ENCODE peak calls at places on chromosomes 3 and 15, in eight cellular contexts. I is naive thymus-derived CD4-positive, alpha-beta T cell; T is lung; V is kidney; S is transverse colon; D is HFF-Myc; W is keratinocyte; B is GM06990. G is an unnamed sample.

GRCh38 chr3:79886204-79886603 is 118.4 kb upstream of the ROBO1 start:
- DNase-seq in I (no peak), T (no peak), V (no peak), S (no peak), D (no peak), W (no peak), B (no peak), G (no peak)

GRCh38 chr15:75673426-75674247 is 25.9 kb downstream of the SNX33 start:
- DNase-seq in I (no peak), T (peak; percentile 66), V (peak; percentile 92), S (peak; percentile 65), D (no peak), W (no peak), B (no peak), G (no peak)

GRCh38 chr3:128009952-128010846 is 42.0 kb upstream of the SEC61A1 start:
- DNase-seq in I (no peak), T (no peak), V (no peak), S (no peak), D (no peak), W (no peak), B (no peak), G (peak; percentile 7)

GRCh38 chr3:47629770-47630169 is 51.1 kb upstream of the CSPG5 start:
- DNase-seq in I (no peak), T (no peak), V (no peak), S (no peak), D (no peak), W (no peak), B (no peak), G (no peak)

GRCh38 chr15:68057758-68058157 is 3.6 kb downstream of the PIAS1 start:
- DNase-seq in I (no peak), T (no peak), V (no peak), S (no peak), D (no peak), W (no peak), B (no peak), G (no peak)

GRCh38 chr3:171095063-171095462 is 68.5 kb upstream of the SLC2A2 start:
- DNase-seq in I (no peak), T (no peak), V (no peak), S (no peak), D (no peak), W (no peak), B (no peak), G (no peak)

GRCh38 chr3:52670621-52671521 is 14.8 kb downstream of the PBRM1 start:
- DNase-seq in I (no peak), T (peak; percentile 33), V (no peak), S (no peak), D (peak; percentile 99), W (peak; percentile 85), B (peak; percentile 62), G (peak; percentile 100)

GRCh38 chr15:74587924-74588323 is 27.7 kb upstream of the CLK3 start:
- DNase-seq in I (no peak), T (no peak), V (no peak), S (no peak), D (no peak), W (no peak), B (no peak), G (no peak)

GRCh38 chr3:76570436-76571057 is 469.4 kb upstream of the ROBO2 start:
- DNase-seq in I (no peak), T (no peak), V (no peak), S (no peak), D (no peak), W (no peak), B (no peak), G (no peak)

GRCh38 chr3:42729404-42730145 is 27.0 kb upstream of the HHATL start:
- DNase-seq in I (no peak), T (no peak), V (no peak), S (no peak), D (no peak), W (no peak), B (no peak), G (no peak)

GRCh38 chr3:196800742-196801141 is 61.1 kb downstream of the PAK2 start:
- DNase-seq in I (no peak), T (no peak), V (no peak), S (no peak), D (no peak), W (no peak), B (no peak), G (no peak)

GRCh38 chr15:73052679-73053397 is 575 bp downstream of the NEO1 start:
- DNase-seq in I (peak; percentile 27), T (peak; percentile 41), V (peak; percentile 80), S (peak; percentile 62), D (no peak), W (no peak), B (peak; percentile 13), G (no peak)

GRCh38 chr15:73632670-73633058 is 525 bp downstream of the NPTN start:
- DNase-seq in I (no peak), T (peak; percentile 41), V (no peak), S (no peak), D (no peak), W (no peak), B (peak; percentile 32), G (no peak)

GRCh38 chr15:60583194-60583593 is 104.3 kb upstream of the ICE2 start:
- DNase-seq in I (no peak), T (no peak), V (no peak), S (no peak), D (no peak), W (no peak), B (no peak), G (no peak)

GRCh38 chr15:60589253-60589652 is 110.3 kb upstream of the ICE2 start:
- DNase-seq in I (peak; percentile 42), T (no peak), V (peak; percentile 37), S (peak; percentile 46), D (no peak), W (no peak), B (no peak), G (no peak)

GRCh38 chr15:60584355-60585023 is 105.5 kb upstream of the ICE2 start:
- DNase-seq in I (peak; percentile 71), T (no peak), V (no peak), S (no peak), D (no peak), W (no peak), B (no peak), G (no peak)

GRCh38 chr15:60583946-60584345 is 105.0 kb upstream of the ICE2 start:
- DNase-seq in I (no peak), T (no peak), V (no peak), S (no peak), D (no peak), W (no peak), B (no peak), G (no peak)

DNA sequence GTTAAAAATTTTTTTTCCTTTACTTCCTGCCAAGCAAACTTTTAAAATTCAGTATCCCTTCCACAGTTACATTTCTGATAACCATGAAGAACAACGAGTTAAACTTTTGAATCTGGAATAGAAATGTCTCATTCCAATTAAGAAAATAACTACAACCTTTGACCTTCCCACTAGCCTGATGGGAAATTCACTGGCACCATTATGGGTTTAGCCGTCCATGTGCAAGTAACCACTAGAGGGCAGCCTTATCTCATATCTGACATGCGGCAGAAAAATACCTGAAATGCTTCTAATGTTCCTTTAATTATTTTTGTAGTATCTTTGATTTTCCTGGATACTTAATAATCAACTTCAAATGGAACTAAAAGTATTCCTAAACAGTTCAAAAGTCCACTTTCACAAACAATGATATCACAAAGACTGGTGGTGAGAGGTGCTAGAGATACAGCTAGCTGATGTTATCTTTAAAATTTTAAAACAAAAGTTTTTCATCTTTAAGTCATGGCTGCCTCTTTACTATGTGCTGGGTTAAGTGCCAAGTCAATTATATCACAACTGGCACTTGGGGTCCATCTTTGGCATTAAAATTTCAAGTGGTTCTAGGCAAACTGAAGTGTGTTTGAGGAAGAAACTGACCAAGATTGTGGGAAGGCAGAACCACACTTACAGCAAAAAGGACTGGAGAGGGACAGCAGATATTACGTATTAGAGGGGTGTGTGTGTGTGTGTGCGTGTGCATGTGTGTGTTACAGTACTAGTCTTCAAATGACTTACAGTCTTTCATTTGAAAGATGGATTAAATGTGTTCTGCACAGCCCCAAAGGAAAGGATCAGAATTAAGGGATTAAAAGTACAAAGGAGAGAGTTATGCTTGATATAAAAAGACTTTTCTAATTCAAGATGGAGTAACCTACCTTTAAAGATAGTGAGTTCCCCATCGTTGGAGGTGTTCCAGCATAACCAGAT is 107.1 kb upstream of the ICE2 start:
- DNase-seq in I (peak; percentile 79), T (peak; percentile 62), V (no peak), S (peak; percentile 64), D (peak; percentile 53), W (no peak), B (no peak), G (no peak)
- H3K4me3 ChIP-seq in I (no peak overlapping the region), T (no peak overlapping the region), V (no peak overlapping the region), S (no peak overlapping the region), D (no peak overlapping the region), W (peak overlapping the region; percentile 53), B (no peak overlapping the region), G (no peak overlapping the region)

GRCh38 chr15:69390575-69390974 is 23.6 kb upstream of the KIF23 start:
- DNase-seq in I (no peak), T (no peak), V (no peak), S (no peak), D (no peak), W (no peak), B (no peak), G (peak; percentile 38)
- H3K4me3 ChIP-seq in I (no peak overlapping the region), T (no peak overlapping the region), V (no peak overlapping the region), S (no peak overlapping the region), D (no peak overlapping the region), W (no peak overlapping the region), B (no peak overlapping the region), G (no peak overlapping the region)

GRCh38 chr15:90003736-90004135 is 2.6 kb downstream of the ZNF710 start:
- DNase-seq in I (no peak), T (no peak), V (no peak), S (no peak), D (no peak), W (no peak), B (no peak), G (no peak)
- H3K4me3 ChIP-seq in I (no peak overlapping the region), T (no peak overlapping the region), V (no peak overlapping the region), S (no peak overlapping the region), D (no peak overlapping the region), W (peak overlapping the region; percentile 52), B (peak overlapping the region; percentile 79), G (no peak overlapping the region)

GRCh38 chr3:12859840-12860239 is 18.5 kb upstream of the RPL32 start:
- DNase-seq in I (no peak), T (no peak), V (peak; percentile 1), S (no peak), D (no peak), W (no peak), B (no peak), G (no peak)

GRCh38 chr3:12854550-12854949 is 13.2 kb upstream of the RPL32 start:
- DNase-seq in I (no peak), T (no peak), V (no peak), S (no peak), D (no peak), W (no peak), B (no peak), G (no peak)

GRCh38 chr3:12861611-12862010 is 20.2 kb upstream of the RPL32 start:
- DNase-seq in I (no peak), T (no peak), V (no peak), S (no peak), D (no peak), W (no peak), B (no peak), G (no peak)

GRCh38 chr3:12853803-12854202 is 12.4 kb upstream of the RPL32 start:
- DNase-seq in I (no peak), T (no peak), V (no peak), S (no peak), D (no peak), W (no peak), B (no peak), G (no peak)

DNA sequence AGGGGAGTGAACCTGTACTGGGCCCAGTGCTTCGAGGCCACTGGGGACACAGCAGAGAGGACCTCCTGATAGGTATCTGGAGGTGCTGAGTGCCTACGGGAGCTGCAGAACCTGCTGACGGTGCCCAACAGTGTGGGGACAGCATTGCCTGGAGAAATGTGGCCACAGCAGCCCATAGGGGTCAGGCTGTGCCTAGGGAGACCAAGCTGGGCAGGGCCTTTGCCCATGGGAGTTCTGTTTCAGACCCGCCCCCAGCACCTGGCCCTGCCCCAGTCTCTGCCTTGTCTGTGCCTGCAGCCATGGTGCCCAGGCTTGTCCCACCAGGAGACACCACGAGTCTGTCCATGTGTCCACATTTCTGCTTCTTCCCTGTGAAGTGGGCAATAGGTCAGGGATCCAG is 15.3 kb upstream of the RPL32 start:
- DNase-seq in I (no peak), T (no peak), V (no peak), S (no peak), D (no peak), W (no peak), B (no peak), G (no peak)
- H3K4me3 ChIP-seq in I (no peak overlapping the region), T (no peak overlapping the region), V (no peak overlapping the region), S (no peak overlapping the region), D (no peak overlapping the region), W (no peak overlapping the region), B (no peak overlapping the region), G (no peak overlapping the region)